ENCODE peak calls at places on chromosomes 11 and 22, in four cellular contexts. Y, F, K and E are unnamed samples.

GRCh38 chr11:7673724-7674434 is 579 bp upstream of the CYB5R2 start:
- DNase-seq in Y (peak; percentile 44), F (peak; percentile 48), K (peak; percentile 76), E (peak; percentile 74)

GRCh38 chr22:18992543-18993198 is 56.6 kb upstream of the PRODH start:
- DNase-seq in Y (no peak), F (no peak), K (no peak), E (peak; percentile 40)

GRCh38 chr11:95767498-95767897 is 22.1 kb downstream of the FAM76B start:
- DNase-seq in F (no peak), K (no peak), Y (no peak), E (no peak)

GRCh38 chr11:126843096-126843495 is 157.5 kb downstream of the KIRREL3 start:
- DNase-seq in K (no peak), Y (no peak), F (no peak), E (no peak)

GRCh38 chr11:492416-493226 is 14.4 kb downstream of the RNH1 start:
- DNase-seq in F (no peak), Y (no peak), K (no peak), E (no peak)

GRCh38 chr11:116225236-116225635 is 547.6 kb downstream of the BUD13 start:
- DNase-seq in K (no peak), F (no peak), Y (no peak), E (no peak)

GRCh38 chr11:20161923-20162322 is 1.6 kb upstream of the DBX1 start:
- DNase-seq in K (no peak), Y (no peak), F (no peak), E (no peak)

GRCh38 chr11:61962213-61963015 is 5.0 kb downstream of the FTH1 start:
- DNase-seq in Y (no peak), F (no peak), K (no peak), E (no peak)

GRCh38 chr22:24427500-24428164 is at the start of gene ADORA2A:
- DNase-seq in F (no peak), K (no peak), Y (peak; percentile 55), E (no peak)

GRCh38 chr11:47177229-47177845 is 658 bp upstream of the ARFGAP2 start:
- DNase-seq in Y (peak; percentile 58), K (no peak), F (peak; percentile 71), E (peak; percentile 85)

GRCh38 chr11:62125881-62126280 is 2.1 kb downstream of the INCENP start:
- DNase-seq in K (no peak), Y (no peak), F (no peak), E (no peak)

GRCh38 chr11:123231263-123231662 is 36.2 kb upstream of the CLMP start:
- DNase-seq in F (no peak), K (no peak), Y (no peak), E (no peak)

GRCh38 chr11:67271548-67272284 is 5.4 kb downstream of the GRK2 start:
- DNase-seq in Y (peak; percentile 38), F (no peak), K (peak; percentile 47), E (peak; percentile 80)

GRCh38 chr11:5288108-5288911 is 13.4 kb downstream of the OR51B4 start:
- DNase-seq in Y (no peak), F (no peak), K (no peak), E (no peak)

GRCh38 chr11:118899296-118899688 is 15.6 kb downstream of the CXCR5 start:
- DNase-seq in Y (no peak), K (no peak), F (no peak), E (no peak)

GRCh38 chr22:25176175-25176574 is 23.5 kb upstream of the CRYBB3 start:
- DNase-seq in F (no peak), Y (no peak), K (no peak), E (no peak)

GRCh38 chr11:24357620-24358386 is 139.1 kb upstream of the LUZP2 start:
- DNase-seq in F (no peak), K (no peak), Y (no peak), E (no peak)
- H3K4me3 ChIP-seq in F (no peak overlapping the region), K (no peak overlapping the region), Y (no peak overlapping the region), E (no peak overlapping the region)

GRCh38 chr11:10692716-10693115 is 839 bp downstream of the IRAG1 start:
- DNase-seq in K (no peak), Y (no peak), F (no peak), E (no peak)
- H3K4me3 ChIP-seq in K (peak overlapping the region; percentile 5), Y (peak overlapping the region; percentile 42), F (no peak overlapping the region), E (peak overlapping the region; percentile 79)

DNA sequence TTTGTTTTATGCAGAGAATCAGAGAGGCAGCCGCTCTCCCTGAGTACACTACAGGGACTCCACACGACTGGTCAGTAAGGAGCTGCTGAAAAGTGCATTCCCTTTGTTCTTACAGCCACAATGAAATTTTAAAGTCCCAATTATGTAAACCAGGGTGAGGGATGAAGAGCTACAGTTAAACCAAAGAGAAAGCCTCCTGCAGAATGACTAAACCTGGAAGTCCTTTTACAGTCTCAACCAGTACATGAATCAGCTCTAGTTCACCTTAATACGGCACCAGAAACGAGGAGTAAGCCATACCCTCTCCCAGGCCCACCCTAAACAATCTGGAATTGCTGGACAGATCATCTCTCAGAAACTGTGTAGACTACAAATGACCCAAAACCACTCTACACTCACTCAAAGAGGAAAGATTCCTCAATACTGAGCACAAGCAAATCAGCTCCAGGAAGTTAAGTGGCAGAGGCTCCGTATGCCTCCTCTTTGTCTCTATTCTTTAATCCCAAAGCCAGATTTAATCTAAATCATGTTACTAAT is 113.1 kb downstream of the RBFOX2 start:
- DNase-seq in F (no peak), Y (no peak), K (no peak), E (no peak)
- H3K4me3 ChIP-seq in F (peak overlapping the region; percentile 42), Y (peak overlapping the region; percentile 48), K (no peak overlapping the region), E (peak overlapping the region; percentile 69)

GRCh38 chr22:37904572-37905533 is 1.2 kb upstream of the MICALL1 start:
- DNase-seq in F (no peak), Y (peak; percentile 88), K (no peak), E (no peak)
- H3K4me3 ChIP-seq in F (no peak overlapping the region), Y (peak overlapping the region; percentile 98), K (no peak overlapping the region), E (peak overlapping the region; percentile 98)

GRCh38 chr11:114296979-114297372 is 777 bp downstream of the NNMT start:
- DNase-seq in Y (no peak), F (no peak), K (no peak), E (peak; percentile 73)
- H3K4me3 ChIP-seq in Y (peak overlapping the region; percentile 43), F (no peak overlapping the region), K (peak overlapping the region; percentile 30), E (peak overlapping the region; percentile 73)

GRCh38 chr11:12083380-12083779 is 27.0 kb upstream of the MICAL2 start:
- DNase-seq in Y (no peak), F (no peak), K (no peak), E (no peak)

GRCh38 chr11:12076840-12077534 is 33.4 kb upstream of the MICAL2 start:
- DNase-seq in F (no peak), Y (no peak), K (no peak), E (no peak)

GRCh38 chr11:12075822-12076821 is 34.3 kb upstream of the MICAL2 start:
- DNase-seq in K (no peak), F (no peak), Y (no peak), E (peak; percentile 91)

GRCh38 chr11:12077535-12078280 is 32.7 kb upstream of the MICAL2 start:
- DNase-seq in K (no peak), Y (no peak), F (no peak), E (no peak)

GRCh38 chr11:12079726-12080556 is 30.4 kb upstream of the MICAL2 start:
- DNase-seq in Y (peak; percentile 74), F (no peak), K (no peak), E (peak; percentile 94)
- H3K4me3 ChIP-seq in Y (no peak overlapping the region), F (no peak overlapping the region), K (no peak overlapping the region), E (no peak overlapping the region)

GRCh38 chr11:65778431-65778900 is 2.3 kb downstream of the AP5B1 start:
- DNase-seq in K (no peak), F (no peak), Y (no peak), E (peak; percentile 64)

GRCh38 chr11:65776196-65776595 is 4.6 kb downstream of the AP5B1 start:
- DNase-seq in F (no peak), Y (no peak), K (no peak), E (peak; percentile 73)

GRCh38 chr11:65777821-65778361 is 2.9 kb downstream of the AP5B1 start:
- DNase-seq in Y (no peak), F (no peak), K (no peak), E (peak; percentile 72)

GRCh38 chr11:65776710-65777141 is 4.0 kb downstream of the AP5B1 start:
- DNase-seq in F (no peak), K (no peak), Y (no peak), E (no peak)

GRCh38 chr11:65777241-65777640 is 3.5 kb downstream of the AP5B1 start:
- DNase-seq in Y (no peak), K (no peak), F (no peak), E (no peak)
- H3K4me3 ChIP-seq in Y (no peak overlapping the region), K (no peak overlapping the region), F (no peak overlapping the region), E (no peak overlapping the region)

GRCh38 chr11:111303476-111303875 is 5.1 kb downstream of the POU2AF3 start:
- DNase-seq in K (no peak), Y (no peak), F (no peak), E (no peak)
- H3K4me3 ChIP-seq in K (no peak overlapping the region), Y (no peak overlapping the region), F (no peak overlapping the region), E (no peak overlapping the region)